ENCODE peak calls at places on chromosome 2, in six cellular contexts. X, C, I, R, U and V are unnamed samples.
A peak's percentile ranks its signal among the peaks of the same experiment; 100 is the strongest.

GRCh38 chr2:221517362-221518121 is 54.6 kb downstream of the EPHA4 start:
- DNase-seq in X (no peak), C (no peak), I (no peak), R (peak; percentile 90), U (peak; percentile 88), V (no peak)

GRCh38 chr2:68901199-68901515 is 30.0 kb upstream of the BMP10 start:
- DNase-seq in X (no peak), C (peak; percentile 40), I (no peak), R (no peak), U (peak; percentile 42), V (no peak)

GRCh38 chr2:64727843-64728463 is 74.2 kb upstream of the SERTAD2 start:
- DNase-seq in X (no peak), C (no peak), I (no peak), R (peak; percentile 76), U (no peak), V (no peak)

GRCh38 chr2:168632733-168633132 is 169.7 kb upstream of the NOSTRIN start:
- DNase-seq in X (peak; percentile 16), C (no peak), I (peak; percentile 62), R (no peak), U (peak; percentile 59), V (no peak)

GRCh38 chr2:173962583-173963110 is 2.5 kb downstream of the SP3 start:
- DNase-seq in X (no peak), C (no peak), I (peak; percentile 46), R (no peak), U (no peak), V (no peak)

GRCh38 chr2:136006658-136007057 is 21.2 kb upstream of the DARS1 start:
- DNase-seq in X (no peak), C (no peak), I (no peak), R (no peak), U (peak; percentile 43), V (no peak)

GRCh38 chr2:85430780-85431601 is 12.5 kb downstream of the SH2D6 start:
- DNase-seq in X (no peak), C (no peak), I (no peak), R (no peak), U (no peak), V (no peak)

GRCh38 chr2:186575302-186575701 is 14.6 kb upstream of the ITGAV start:
- DNase-seq in X (peak; percentile 73), C (peak; percentile 94), I (peak; percentile 87), R (no peak), U (peak; percentile 99), V (no peak)

GRCh38 chr2:73291461-73292315 is 1.7 kb downstream of the EGR4 start:
- DNase-seq in X (no peak), C (no peak), I (no peak), R (peak; percentile 74), U (no peak), V (no peak)

GRCh38 chr2:30778611-30779010 is 28.6 kb downstream of the CAPN13 start:
- DNase-seq in X (no peak), C (no peak), I (no peak), R (no peak), U (no peak), V (no peak)

GRCh38 chr2:58475756-58476155 is 234.6 kb upstream of the FANCL start:
- DNase-seq in X (no peak), C (no peak), I (no peak), R (no peak), U (no peak), V (no peak)

GRCh38 chr2:141316606-141317005 is 814.2 kb downstream of the LRP1B start:
- DNase-seq in X (no peak), C (no peak), I (no peak), R (no peak), U (no peak), V (no peak)

GRCh38 chr2:126657636-126658315 is 1.8 kb downstream of the GYPC start:
- DNase-seq in X (peak; percentile 93), C (no peak), I (peak; percentile 92), R (peak; percentile 96), U (peak; percentile 99), V (peak; percentile 94)

GRCh38 chr2:15517793-15518192 is 43.3 kb downstream of the NBAS start:
- DNase-seq in X (no peak), C (no peak), I (no peak), R (no peak), U (no peak), V (no peak)

GRCh38 chr2:28437918-28438317 is 45.3 kb downstream of the FOSL2 start:
- DNase-seq in X (no peak), C (peak; percentile 43), I (no peak), R (peak; percentile 53), U (no peak), V (peak; percentile 32)

DNA sequence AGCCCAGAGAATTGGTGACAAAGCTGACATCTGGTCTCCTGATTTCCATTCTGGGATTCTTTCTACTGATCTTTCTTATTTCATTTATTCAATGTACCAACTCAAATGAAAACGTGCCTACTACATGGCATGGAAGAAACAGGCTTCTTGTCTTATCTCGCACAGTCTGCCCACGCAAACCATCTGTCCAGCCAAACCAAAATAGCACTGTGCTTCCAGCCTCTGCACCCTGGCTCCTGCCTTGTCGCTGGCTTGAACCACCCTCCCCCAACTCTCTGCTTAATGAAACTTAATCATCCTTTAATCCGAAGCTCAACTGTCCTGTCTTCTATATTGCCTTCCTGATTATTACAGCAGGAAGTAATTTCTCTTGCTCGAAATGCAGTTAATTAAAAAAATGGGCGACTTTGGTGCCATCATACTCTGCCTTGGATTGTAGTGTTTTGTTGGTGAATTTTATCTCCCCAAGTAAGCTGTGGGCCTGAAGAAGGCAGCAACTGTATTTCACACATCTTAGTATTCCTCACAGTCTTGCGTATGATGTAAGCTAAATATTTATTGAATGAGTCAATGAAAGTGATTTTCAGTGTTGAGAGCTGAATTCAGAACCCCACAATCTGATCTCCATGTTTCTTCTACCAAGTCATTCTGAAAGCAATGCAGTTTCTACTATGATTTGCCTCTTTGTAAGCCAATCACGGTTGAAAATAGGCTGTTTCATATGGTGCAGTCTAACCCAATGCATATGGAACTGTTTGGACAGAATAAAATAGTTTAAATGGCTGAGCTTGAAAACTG is 190.8 kb downstream of the TMEM247 start:
- DNase-seq in X (no peak), C (no peak), I (no peak), R (no peak), U (peak; percentile 86), V (no peak)
- H3K27ac ChIP-seq in X (no peak overlapping the region), C (no peak overlapping the region), I (no peak overlapping the region), R (no peak overlapping the region), U (peak overlapping the region; percentile 64), V (no peak overlapping the region)

GRCh38 chr2:67524236-67524635 is 127.1 kb downstream of the ETAA1 start:
- DNase-seq in X (no peak), C (no peak), I (no peak), R (no peak), U (no peak), V (no peak)

GRCh38 chr2:67528320-67528719 is 131.2 kb downstream of the ETAA1 start:
- DNase-seq in X (no peak), C (no peak), I (no peak), R (no peak), U (no peak), V (no peak)

GRCh38 chr2:67526283-67526682 is 129.2 kb downstream of the ETAA1 start:
- DNase-seq in X (no peak), C (no peak), I (no peak), R (no peak), U (peak; percentile 90), V (no peak)

GRCh38 chr2:67522154-67522553 is 125.0 kb downstream of the ETAA1 start:
- DNase-seq in X (no peak), C (no peak), I (no peak), R (no peak), U (no peak), V (no peak)

GRCh38 chr2:67524777-67525176 is 127.6 kb downstream of the ETAA1 start:
- DNase-seq in X (no peak), C (no peak), I (no peak), R (no peak), U (no peak), V (no peak)
- H3K4me3 ChIP-seq in X (no peak overlapping the region), C (no peak overlapping the region), I (no peak overlapping the region), R (no peak overlapping the region), U (no peak overlapping the region), V (no peak overlapping the region)

GRCh38 chr2:60555066-60555793 is 1.8 kb upstream of the BCL11A start:
- DNase-seq in X (peak; percentile 69), C (peak; percentile 52), I (peak; percentile 51), R (peak; percentile 91), U (peak; percentile 70), V (peak; percentile 83)

GRCh38 chr2:60554649-60555065 is 1.2 kb upstream of the BCL11A start:
- DNase-seq in X (peak; percentile 53), C (no peak), I (no peak), R (peak; percentile 87), U (no peak), V (no peak)

GRCh38 chr2:60553496-60553991 is at the start of gene BCL11A:
- DNase-seq in X (peak; percentile 88), C (peak; percentile 35), I (peak; percentile 7), R (peak; percentile 88), U (peak; percentile 78), V (peak; percentile 90)

GRCh38 chr2:60552851-60553495 is 481 bp downstream of the BCL11A start:
- DNase-seq in X (no peak), C (no peak), I (no peak), R (peak; percentile 79), U (no peak), V (no peak)

DNA sequence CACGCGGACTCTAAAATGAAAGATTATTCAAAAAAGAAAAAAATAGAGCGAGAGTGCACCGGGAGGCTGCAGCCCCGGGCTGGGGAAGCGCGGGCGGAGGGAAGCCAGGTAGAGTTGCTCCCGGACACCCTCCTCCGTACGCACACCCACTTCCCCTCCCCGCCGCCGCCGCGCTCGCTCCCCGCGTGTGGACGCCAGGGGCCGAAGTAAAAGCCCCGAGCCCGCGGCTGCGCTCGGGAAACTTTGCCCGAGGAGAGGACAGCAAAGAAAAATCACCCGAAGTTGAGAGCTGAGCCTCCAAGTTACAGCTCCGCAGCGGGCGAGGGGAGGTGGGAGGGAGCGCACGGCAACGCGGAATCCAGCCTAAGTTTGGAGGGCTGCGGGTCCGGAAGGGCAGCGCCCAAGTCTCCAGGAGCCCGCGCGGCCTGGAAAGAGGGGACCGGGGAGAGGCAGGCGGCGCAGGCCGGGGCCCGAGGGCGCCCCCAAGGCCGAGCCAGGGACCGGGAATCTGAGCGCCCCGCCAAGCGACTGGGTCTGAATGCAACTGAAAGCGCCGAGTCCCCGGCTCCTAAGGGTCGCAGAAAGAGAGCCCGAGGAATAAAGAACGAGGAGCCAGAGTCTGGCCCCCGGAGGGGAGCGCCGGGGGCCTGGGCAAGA is 666 bp upstream of the BCL11A start:
- DNase-seq in X (peak; percentile 58), C (no peak), I (peak; percentile 8), R (peak; percentile 94), U (no peak), V (no peak)
- TF ChIP-seq POLR2A in X (no peak), C (no peak), I (no peak), R (no peak), U (no peak), V (no peak)

DNA sequence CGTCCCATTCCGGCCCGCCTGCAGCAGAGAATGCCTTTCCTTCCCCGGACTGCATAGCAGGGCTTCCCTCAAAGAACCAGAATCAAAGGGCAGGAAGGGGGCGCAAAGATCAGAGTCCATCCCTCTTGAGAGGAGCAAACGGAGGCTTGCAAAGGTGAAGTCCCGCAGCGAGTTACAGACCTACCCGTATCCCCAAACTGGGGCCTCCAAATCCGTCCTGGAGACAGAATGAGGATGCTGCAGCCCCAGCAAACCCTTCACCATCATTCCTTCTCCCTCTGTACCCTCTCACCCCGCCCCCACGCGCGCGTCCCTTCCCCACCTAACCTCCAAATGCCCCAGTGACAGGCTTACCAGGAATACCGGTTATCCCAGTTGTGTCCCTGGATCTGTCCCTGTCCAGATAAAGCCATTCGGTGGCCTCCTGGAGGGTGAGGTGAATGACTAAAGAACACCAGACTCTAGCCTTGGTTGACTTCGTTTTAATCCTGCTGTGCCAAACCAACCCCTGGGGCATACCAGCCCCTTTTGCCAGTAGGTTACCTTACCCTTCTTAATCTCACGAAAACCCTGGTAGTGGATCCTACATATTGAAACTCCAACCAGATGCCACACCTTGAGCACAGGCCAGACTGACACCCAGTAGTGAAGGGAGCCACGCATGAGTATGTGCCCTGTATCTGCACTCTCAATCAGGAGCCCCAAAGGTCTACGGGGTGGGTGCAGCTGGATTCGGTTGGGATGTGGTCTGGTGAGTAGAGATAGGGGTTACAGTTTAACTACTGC is 961 bp upstream of the SLC40A1 start:
- DNase-seq in X (peak; percentile 30), C (peak; percentile 62), I (peak; percentile 90), R (peak; percentile 56), U (no peak), V (peak; percentile 70)
- H3K27ac ChIP-seq in X (peak overlapping the region; percentile 83), C (peak overlapping the region; percentile 56), I (peak overlapping the region; percentile 95), R (peak overlapping the region; percentile 92), U (no peak overlapping the region), V (peak overlapping the region; percentile 93)